ENCODE peak calls at places on chromosome 13, in ten cellular contexts. One of them, this sample, is unnamed.

GRCh38 chr13:112724788-112725345 is 35.0 kb downstream of the ATP11A start:
- DNase-seq in activated naive CD8-positive, alpha-beta T cell treated with anti-CD3 and anti-CD28 coated beads, Interleukin-2, amount 50 U/mL, for 24 hours: no peak
- DNase-seq in NCI-H1417: no peak
- DNase-seq in WERI-Rb-1: no peak
- DNase-seq in PC-3: peak; percentile 52
- DNase-seq in NCI-H69: no peak
- DNase-seq in activated naive CD4-positive, alpha-beta T cell treated with Interleukin-2 at 50 U/mL for 16 hours: no peak
- DNase-seq in lower lobe of right lung: no peak
- DNase-seq in naive thymus-derived CD4-positive, alpha-beta T cell: no peak
- DNase-seq in anterior cingulate cortex: no peak
- DNase-seq in this sample: no peak

GRCh38 chr13:39451860-39452301 is 151.1 kb downstream of the LHFPL6 start:
- DNase-seq in activated naive CD8-positive, alpha-beta T cell treated with anti-CD3 and anti-CD28 coated beads, Interleukin-2, amount 50 U/mL, for 24 hours: no peak
- DNase-seq in NCI-H1417: peak; percentile 75
- DNase-seq in WERI-Rb-1: peak; percentile 57
- DNase-seq in PC-3: no peak
- DNase-seq in NCI-H69: peak; percentile 83
- DNase-seq in activated naive CD4-positive, alpha-beta T cell treated with Interleukin-2 at 50 U/mL for 16 hours: no peak
- DNase-seq in lower lobe of right lung: no peak
- DNase-seq in naive thymus-derived CD4-positive, alpha-beta T cell: no peak
- DNase-seq in anterior cingulate cortex: no peak
- DNase-seq in this sample: no peak

GRCh38 chr13:108980237-108980636 is 350.8 kb downstream of the MYO16 start:
- DNase-seq in activated naive CD8-positive, alpha-beta T cell treated with anti-CD3 and anti-CD28 coated beads, Interleukin-2, amount 50 U/mL, for 24 hours: no peak
- DNase-seq in NCI-H1417: no peak
- DNase-seq in WERI-Rb-1: no peak
- DNase-seq in PC-3: no peak
- DNase-seq in NCI-H69: no peak
- DNase-seq in activated naive CD4-positive, alpha-beta T cell treated with Interleukin-2 at 50 U/mL for 16 hours: no peak
- DNase-seq in lower lobe of right lung: no peak
- DNase-seq in naive thymus-derived CD4-positive, alpha-beta T cell: no peak
- DNase-seq in anterior cingulate cortex: no peak
- DNase-seq in this sample: no peak

GRCh38 chr13:67934615-67935330 is 704.6 kb upstream of the PCDH9 start:
- DNase-seq in activated naive CD8-positive, alpha-beta T cell treated with anti-CD3 and anti-CD28 coated beads, Interleukin-2, amount 50 U/mL, for 24 hours: no peak
- DNase-seq in NCI-H1417: no peak
- DNase-seq in WERI-Rb-1: no peak
- DNase-seq in PC-3: no peak
- DNase-seq in NCI-H69: peak; percentile 18
- DNase-seq in activated naive CD4-positive, alpha-beta T cell treated with Interleukin-2 at 50 U/mL for 16 hours: no peak
- DNase-seq in lower lobe of right lung: no peak
- DNase-seq in naive thymus-derived CD4-positive, alpha-beta T cell: no peak
- DNase-seq in anterior cingulate cortex: no peak
- DNase-seq in this sample: no peak

GRCh38 chr13:100809856-100810255 is 135.3 kb upstream of the TMTC4 start:
- DNase-seq in activated naive CD8-positive, alpha-beta T cell treated with anti-CD3 and anti-CD28 coated beads, Interleukin-2, amount 50 U/mL, for 24 hours: no peak
- DNase-seq in NCI-H1417: peak; percentile 58
- DNase-seq in WERI-Rb-1: no peak
- DNase-seq in PC-3: no peak
- DNase-seq in NCI-H69: peak; percentile 50
- DNase-seq in activated naive CD4-positive, alpha-beta T cell treated with Interleukin-2 at 50 U/mL for 16 hours: no peak
- DNase-seq in lower lobe of right lung: no peak
- DNase-seq in naive thymus-derived CD4-positive, alpha-beta T cell: no peak
- DNase-seq in anterior cingulate cortex: no peak
- DNase-seq in this sample: no peak

GRCh38 chr13:74201530-74201929 is 67.3 kb upstream of the KLF12 start:
- DNase-seq in activated naive CD8-positive, alpha-beta T cell treated with anti-CD3 and anti-CD28 coated beads, Interleukin-2, amount 50 U/mL, for 24 hours: no peak
- DNase-seq in NCI-H1417: no peak
- DNase-seq in WERI-Rb-1: no peak
- DNase-seq in PC-3: no peak
- DNase-seq in NCI-H69: no peak
- DNase-seq in activated naive CD4-positive, alpha-beta T cell treated with Interleukin-2 at 50 U/mL for 16 hours: no peak
- DNase-seq in lower lobe of right lung: no peak
- DNase-seq in naive thymus-derived CD4-positive, alpha-beta T cell: no peak
- DNase-seq in anterior cingulate cortex: no peak
- DNase-seq in this sample: no peak

GRCh38 chr13:53545340-53545941 is 516.8 kb downstream of the OLFM4 start:
- DNase-seq in activated naive CD8-positive, alpha-beta T cell treated with anti-CD3 and anti-CD28 coated beads, Interleukin-2, amount 50 U/mL, for 24 hours: no peak
- DNase-seq in NCI-H1417: no peak
- DNase-seq in WERI-Rb-1: peak; percentile 4
- DNase-seq in PC-3: no peak
- DNase-seq in NCI-H69: no peak
- DNase-seq in activated naive CD4-positive, alpha-beta T cell treated with Interleukin-2 at 50 U/mL for 16 hours: no peak
- DNase-seq in lower lobe of right lung: no peak
- DNase-seq in naive thymus-derived CD4-positive, alpha-beta T cell: no peak
- DNase-seq in anterior cingulate cortex: no peak
- DNase-seq in this sample: no peak

GRCh38 chr13:50744261-50744660 is 99.2 kb downstream of the DLEU7 start:
- DNase-seq in activated naive CD8-positive, alpha-beta T cell treated with anti-CD3 and anti-CD28 coated beads, Interleukin-2, amount 50 U/mL, for 24 hours: no peak
- DNase-seq in NCI-H1417: no peak
- DNase-seq in WERI-Rb-1: no peak
- DNase-seq in PC-3: no peak
- DNase-seq in NCI-H69: no peak
- DNase-seq in activated naive CD4-positive, alpha-beta T cell treated with Interleukin-2 at 50 U/mL for 16 hours: no peak
- DNase-seq in lower lobe of right lung: no peak
- DNase-seq in naive thymus-derived CD4-positive, alpha-beta T cell: no peak
- DNase-seq in anterior cingulate cortex: no peak
- DNase-seq in this sample: no peak

GRCh38 chr13:66689037-66689619 is 541.0 kb downstream of the PCDH9 start:
- DNase-seq in activated naive CD8-positive, alpha-beta T cell treated with anti-CD3 and anti-CD28 coated beads, Interleukin-2, amount 50 U/mL, for 24 hours: no peak
- DNase-seq in NCI-H1417: peak; percentile 57
- DNase-seq in WERI-Rb-1: no peak
- DNase-seq in PC-3: no peak
- DNase-seq in NCI-H69: peak; percentile 63
- DNase-seq in activated naive CD4-positive, alpha-beta T cell treated with Interleukin-2 at 50 U/mL for 16 hours: no peak
- DNase-seq in lower lobe of right lung: no peak
- DNase-seq in naive thymus-derived CD4-positive, alpha-beta T cell: no peak
- DNase-seq in anterior cingulate cortex: no peak
- DNase-seq in this sample: no peak

GRCh38 chr13:112061367-112062046 is 5.4 kb upstream of the SOX1 start:
- DNase-seq in activated naive CD8-positive, alpha-beta T cell treated with anti-CD3 and anti-CD28 coated beads, Interleukin-2, amount 50 U/mL, for 24 hours: no peak
- DNase-seq in NCI-H1417: no peak
- DNase-seq in WERI-Rb-1: no peak
- DNase-seq in PC-3: no peak
- DNase-seq in NCI-H69: peak; percentile 78
- DNase-seq in activated naive CD4-positive, alpha-beta T cell treated with Interleukin-2 at 50 U/mL for 16 hours: no peak
- DNase-seq in lower lobe of right lung: no peak
- DNase-seq in naive thymus-derived CD4-positive, alpha-beta T cell: no peak
- DNase-seq in anterior cingulate cortex: no peak
- DNase-seq in this sample: no peak

GRCh38 chr13:113560645-113561416 is 23.7 kb upstream of the TFDP1 start:
- DNase-seq in activated naive CD8-positive, alpha-beta T cell treated with anti-CD3 and anti-CD28 coated beads, Interleukin-2, amount 50 U/mL, for 24 hours: no peak
- DNase-seq in NCI-H1417: no peak
- DNase-seq in WERI-Rb-1: no peak
- DNase-seq in PC-3: no peak
- DNase-seq in NCI-H69: no peak
- DNase-seq in activated naive CD4-positive, alpha-beta T cell treated with Interleukin-2 at 50 U/mL for 16 hours: no peak
- DNase-seq in lower lobe of right lung: peak; percentile 39
- DNase-seq in naive thymus-derived CD4-positive, alpha-beta T cell: no peak
- DNase-seq in anterior cingulate cortex: no peak
- DNase-seq in this sample: no peak

GRCh38 chr13:106942558-106942957 is 374.6 kb upstream of the ARGLU1 start:
- DNase-seq in activated naive CD8-positive, alpha-beta T cell treated with anti-CD3 and anti-CD28 coated beads, Interleukin-2, amount 50 U/mL, for 24 hours: no peak
- DNase-seq in NCI-H1417: no peak
- DNase-seq in WERI-Rb-1: no peak
- DNase-seq in PC-3: no peak
- DNase-seq in NCI-H69: no peak
- DNase-seq in activated naive CD4-positive, alpha-beta T cell treated with Interleukin-2 at 50 U/mL for 16 hours: no peak
- DNase-seq in lower lobe of right lung: no peak
- DNase-seq in naive thymus-derived CD4-positive, alpha-beta T cell: no peak
- DNase-seq in anterior cingulate cortex: no peak
- DNase-seq in this sample: no peak